ENCODE peak calls at places on chromosomes 11 and 22, in four cellular contexts. I is NCI-H1105 treated with DMSO at 0.1 percent for 48 hours, R is M059J, M is HCEC 1CT. E is an unnamed sample.

GRCh38 chr22:24482586-24482985 is 12.5 kb upstream of the UPB1 start:
- DNase-seq in I (peak), R (peak), M (peak), E (no peak)

GRCh38 chr11:131666617-131667016 is 296.2 kb downstream of the NTM start:
- DNase-seq in I (no peak), R (peak), M (peak), E (no peak)

GRCh38 chr11:18463439-18463838 is 7.8 kb downstream of the LDHAL6A start:
- DNase-seq in I (no peak), R (no peak), M (no peak), E (no peak)

GRCh38 chr11:72741849-72742521 is 10.2 kb downstream of the ARAP1 start:
- DNase-seq in I (no peak), R (peak), M (no peak), E (no peak)

GRCh38 chr11:110716361-110716760 is 4.1 kb upstream of the ARHGAP20 start:
- DNase-seq in I (no peak), R (peak), M (peak), E (peak)

GRCh38 chr11:75626692-75627536 is 41.9 kb downstream of the MAP6 start:
- DNase-seq in I (no peak), R (peak), M (peak), E (no peak)

GRCh38 chr22:24474221-24474620 is 20.9 kb upstream of the UPB1 start:
- DNase-seq in I (no peak), R (peak), M (peak), E (peak)

GRCh38 chr11:103326070-103326794 is 217.0 kb downstream of the DYNC2H1 start:
- DNase-seq in I (peak), R (peak), M (peak), E (peak)

GRCh38 chr11:2703487-2704141 is 3.8 kb upstream of the KCNQ1OT1 start:
- DNase-seq in I (no peak), R (no peak), M (no peak), E (no peak)

GRCh38 chr11:45391168-45391850 is 105.2 kb upstream of the SYT13 start:
- DNase-seq in I (no peak), R (no peak), M (no peak), E (no peak)

GRCh38 chr22:20993304-20994127 is 8.4 kb downstream of the THAP7 start:
- DNase-seq in I (no peak), R (no peak), M (no peak), E (no peak)

GRCh38 chr11:69099193-69099592 is 50.5 kb downstream of the TPCN2 start:
- DNase-seq in I (no peak), R (no peak), M (no peak), E (no peak)

GRCh38 chr11:44978961-44979331 is 28.3 kb upstream of the TP53I11 start:
- DNase-seq in I (peak), R (peak), M (no peak), E (no peak)

GRCh38 chr22:20084547-20085413 is 4.7 kb downstream of the DGCR8 start:
- DNase-seq in I (no peak), R (no peak), M (no peak), E (peak)

GRCh38 chr22:39622881-39623367 is 52.4 kb downstream of the CACNA1I start:
- DNase-seq in I (no peak), R (no peak), M (no peak), E (peak)

GRCh38 chr22:33883961-33884808 is 36.1 kb downstream of the LARGE1 start:
- DNase-seq in I (no peak), R (no peak), M (no peak), E (no peak)

GRCh38 chr22:25623310-25623734 is 58.8 kb downstream of the GRK3 start:
- DNase-seq in I (no peak), R (no peak), M (no peak), E (no peak)

GRCh38 chr11:122170815-122171475 is 54.9 kb upstream of the BLID start:
- DNase-seq in I (no peak), R (peak), M (peak), E (no peak)

GRCh38 chr22:35174398-35174797 is 82.9 kb upstream of the HMGXB4 start:
- DNase-seq in I (peak), R (peak), M (no peak), E (no peak)

GRCh38 chr11:121237686-121238658 is 54.6 kb upstream of the SC5D start:
- DNase-seq in I (no peak), R (peak), M (peak), E (peak)

GRCh38 chr11:115581871-115582639 is 77.8 kb upstream of the CADM1 start:
- DNase-seq in I (peak), R (peak), M (no peak), E (no peak)

GRCh38 chr22:49262167-49262566 is 565.5 kb downstream of the BRD1 start:
- DNase-seq in I (no peak), R (no peak), M (no peak), E (no peak)

GRCh38 chr11:2525166-2525861 is 80.5 kb downstream of the KCNQ1 start:
- DNase-seq in I (no peak), R (no peak), M (no peak), E (no peak)

GRCh38 chr11:84103096-84103495 is 816.9 kb upstream of the CCDC90B start:
- DNase-seq in I (peak), R (no peak), M (no peak), E (no peak)

GRCh38 chr22:31148516-31148915 is 8.2 kb upstream of the PLA2G3 start:
- DNase-seq in I (no peak), R (peak), M (no peak), E (peak)

GRCh38 chr22:38214248-38215056 is 12.7 kb downstream of the MAFF start:
- DNase-seq in I (no peak), R (no peak), M (no peak), E (peak)

GRCh38 chr11:19275496-19275895 is 34.8 kb upstream of the E2F8 start:
- DNase-seq in I (no peak), R (peak), M (no peak), E (no peak)

GRCh38 chr11:113506893-113507292 is 31.7 kb upstream of the DRD2 start:
- DNase-seq in I (no peak), R (no peak), M (no peak), E (peak)

GRCh38 chr11:111571829-111572501 is 30.3 kb upstream of the SIK2 start:
- DNase-seq in I (no peak), R (peak), M (no peak), E (no peak)

E was measured in cardiac muscle cell.